ENCODE peak calls at places on chromosomes 2 and 18, in four cellular contexts. Z is tibial nerve, O is PC-3, B is astrocyte. C is an unnamed sample.

GRCh38 chr18:39935598-39935997 is 2019.4 kb upstream of the PIK3C3 start:
- DNase-seq in Z (no peak), O (no peak), B (no peak), C (no peak)

GRCh38 chr2:175010848-175011254 is 5.7 kb upstream of the CHN1 start:
- DNase-seq in Z (no peak), O (no peak), B (peak; percentile 29), C (no peak)

GRCh38 chr2:112787294-112787693 is 3.0 kb upstream of the IL1A start:
- DNase-seq in Z (no peak), O (peak; percentile 53), B (no peak), C (no peak)

GRCh38 chr2:128535928-128536327 is 217.3 kb upstream of the HS6ST1 start:
- DNase-seq in Z (no peak), O (peak; percentile 59), B (peak; percentile 90), C (no peak)

GRCh38 chr2:173151671-173152398 is 76.2 kb downstream of the MAP3K20 start:
- DNase-seq in Z (no peak), O (peak; percentile 94), B (peak; percentile 68), C (no peak)

GRCh38 chr2:159298967-159299366 is 12.5 kb upstream of the WDSUB1 start:
- DNase-seq in Z (no peak), O (no peak), B (no peak), C (no peak)

GRCh38 chr2:95346738-95347671 is 49.9 kb downstream of the KCNIP3 start:
- DNase-seq in Z (no peak), O (peak; percentile 8), B (no peak), C (peak; percentile 69)

GRCh38 chr2:10935953-10936942 is 24.5 kb downstream of the KCNF1 start:
- DNase-seq in Z (no peak), O (peak; percentile 98), B (peak; percentile 99), C (no peak)

GRCh38 chr2:16192416-16193216 is 252.3 kb downstream of the MYCN start:
- DNase-seq in Z (no peak), O (no peak), B (no peak), C (no peak)

GRCh38 chr18:50662775-50663383 is 103.0 kb downstream of the MAPK4 start:
- DNase-seq in Z (no peak), O (no peak), B (no peak), C (no peak)

GRCh38 chr18:28134774-28135173 is 42.2 kb downstream of the CDH2 start:
- DNase-seq in Z (no peak), O (no peak), B (no peak), C (no peak)

GRCh38 chr2:218125095-218125494 is 733 bp upstream of the CXCR2 start:
- DNase-seq in Z (no peak), O (no peak), B (no peak), C (no peak)

DNA sequence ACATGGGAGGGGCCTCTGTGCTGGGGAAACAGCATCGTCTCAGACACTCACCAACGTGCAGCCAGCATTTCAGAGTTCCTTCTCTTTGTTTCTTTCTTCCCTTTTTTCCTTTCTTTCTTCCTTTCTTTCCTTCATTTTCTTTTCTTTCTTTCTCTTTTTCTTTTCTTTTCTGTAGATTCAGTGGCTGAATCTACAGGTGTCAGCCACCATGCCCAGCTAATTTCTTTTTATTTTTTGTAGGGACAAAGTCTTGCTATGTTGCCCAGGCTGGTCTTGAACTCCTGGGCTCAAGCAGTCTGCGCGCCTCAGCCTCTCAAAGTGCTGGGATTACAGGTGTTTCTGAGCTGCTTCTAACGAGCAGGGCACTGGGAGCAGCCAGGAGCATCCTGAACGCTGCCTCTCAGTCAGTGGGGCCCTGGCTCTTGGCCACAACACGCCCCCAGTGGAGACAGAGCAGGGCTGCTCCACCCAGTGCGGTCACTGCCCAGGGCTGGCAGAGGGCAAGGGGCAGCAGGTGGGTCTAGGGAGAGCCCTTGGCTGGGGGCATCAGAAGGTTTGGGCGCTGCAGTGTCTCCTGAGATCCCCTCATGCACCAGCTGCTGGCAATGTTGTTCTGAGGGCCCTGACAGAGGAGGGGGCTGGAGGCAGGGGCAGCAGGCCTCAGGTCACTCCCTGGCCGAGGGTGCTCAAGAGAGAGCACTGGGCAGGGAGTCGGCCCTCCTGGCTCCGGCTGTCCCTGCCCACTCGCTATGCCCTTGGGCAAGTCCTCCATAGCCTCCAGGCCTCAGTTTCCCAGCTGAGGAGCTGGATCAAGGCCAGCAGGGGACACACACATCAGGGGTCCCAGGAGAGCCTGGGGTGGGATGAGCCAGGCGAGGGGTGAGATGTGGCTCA is 4.7 kb upstream of the KLHL30 start:
- DNase-seq in Z (no peak), O (peak; percentile 6), B (no peak), C (no peak)
- TF ChIP-seq CTCF in Z (no peak), O (no peak), B (no peak), C (no peak)

GRCh38 chr2:139643139-139643538 is 862.9 kb upstream of the NXPH2 start:
- DNase-seq in Z (no peak), O (no peak), B (no peak), C (no peak)
- H3K9me3 ChIP-seq in Z (no peaks in the 10 kb centered on the region), O (peaks cover 4% of the 10 kb centered on the region), B (peaks cover 7% of the 10 kb centered on the region), C (no peaks in the 10 kb centered on the region)

GRCh38 chr2:236705295-236706114 is 135.9 kb downstream of the ACKR3 start:
- DNase-seq in Z (no peak), O (no peak), B (no peak), C (peak; percentile 80)
- TF ChIP-seq CTCF in Z (no peak), O (no peak), B (no peak), C (no peak)

DNA sequence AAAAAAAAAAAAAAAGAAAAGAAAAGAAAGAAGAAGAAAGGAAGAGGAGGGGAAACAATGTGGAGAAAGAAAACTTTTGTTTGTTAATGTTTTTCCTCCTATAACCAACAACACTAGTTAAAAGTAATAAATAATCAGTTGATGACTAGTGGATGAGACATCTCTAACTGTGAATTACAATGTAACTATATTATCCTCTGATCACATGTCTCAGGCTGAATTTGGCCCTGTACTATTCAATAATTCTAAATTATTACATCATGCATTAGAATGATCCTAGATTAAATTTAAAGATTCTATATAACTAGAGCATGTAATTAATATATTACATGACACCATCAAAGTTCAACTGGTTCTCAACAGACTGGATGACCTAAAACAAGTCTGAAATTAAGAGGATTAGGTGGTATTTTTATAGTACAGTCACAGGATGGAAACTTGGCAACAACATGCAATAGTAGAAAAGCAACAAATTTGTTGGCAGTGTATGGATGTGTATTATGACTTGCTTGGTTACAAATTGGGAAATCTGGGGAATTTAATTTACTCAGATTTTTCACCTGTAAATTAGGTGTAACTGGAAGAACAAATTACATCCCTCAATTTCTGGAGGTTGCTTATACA is 269.3 kb upstream of the SETBP1 start:
- DNase-seq in Z (no peak), O (no peak), B (no peak), C (no peak)
- H3K9me3 ChIP-seq in Z (no peaks in the 10 kb centered on the region), O (no peaks in the 10 kb centered on the region), B (no peaks in the 10 kb centered on the region), C (no peaks in the 10 kb centered on the region)

GRCh38 chr18:24016643-24017042 is 2.1 kb downstream of the TTC39C start:
- DNase-seq in Z (no peak), O (peak; percentile 55), B (no peak), C (no peak)
- TF ChIP-seq CTCF in Z (peak; percentile 10), O (peak; percentile 56), B (peak; percentile 21), C (no peak)

GRCh38 chr2:103615706-103616105 is 853.9 kb downstream of the TMEM182 start:
- DNase-seq in Z (no peak), O (no peak), B (no peak), C (no peak)

GRCh38 chr2:103616891-103617290 is 855.1 kb downstream of the TMEM182 start:
- DNase-seq in Z (no peak), O (no peak), B (no peak), C (no peak)
- H3K9me3 ChIP-seq in Z (peaks cover 4% of the 10 kb centered on the region), O (peaks cover 3% of the 10 kb centered on the region), B (peaks cover 6% of the 10 kb centered on the region), C (no peaks in the 10 kb centered on the region)